ENCODE peak calls at places on chromosomes 7 and 10, in nine cellular contexts. T is left ventricle myocardium inferior, S is neural progenitor cell, J is PC-3, N is transverse colon, G is fibroblast of lung, C is spleen, R is GM06990, Z is AG09309. O is an unnamed sample.

GRCh38 chr7:39735903-39736302 is 112.5 kb downstream of the RALA start:
- DNase-seq in S (no peak), T (no peak), J (no peak), G (no peak), N (no peak), Z (no peak), C (no peak), R (no peak), O (no peak)

GRCh38 chr7:1883031-1883761 is 213.1 kb downstream of the ELFN1 start:
- DNase-seq in R (no peak), J (peak), Z (peak), G (peak), C (no peak), T (no peak), N (no peak), S (peak), O (no peak)

GRCh38 chr7:134318443-134318842 is 1.7 kb upstream of the SLC35B4 start:
- DNase-seq in G (no peak), R (no peak), Z (no peak), C (no peak), N (no peak), J (no peak), T (no peak), S (no peak), O (no peak)

GRCh38 chr10:124587811-124588211 is 126.2 kb downstream of the LHPP start:
- DNase-seq in T (no peak), R (no peak), J (no peak), Z (no peak), C (peak), G (no peak), N (no peak), S (no peak), O (peak)

GRCh38 chr10:53489331-53489730 is 716.7 kb upstream of the MBL2 start:
- DNase-seq in C (no peak), R (no peak), G (no peak), T (no peak), J (no peak), N (no peak), Z (no peak), S (no peak), O (no peak)

GRCh38 chr10:93656155-93656554 is 43.8 kb downstream of the PDE6C start:
- DNase-seq in R (no peak), N (no peak), T (no peak), J (peak), G (no peak), S (no peak), Z (no peak), C (no peak), O (no peak)

GRCh38 chr10:5292196-5292735 is 72.5 kb upstream of the UCN3 start:
- DNase-seq in S (no peak), C (no peak), N (no peak), G (no peak), Z (no peak), J (no peak), R (no peak), T (no peak), O (no peak)

GRCh38 chr7:92698237-92698841 is 108.1 kb upstream of the FAM133B start:
- DNase-seq in S (peak), C (no peak), T (peak), R (no peak), N (peak), G (peak), Z (peak), J (no peak), O (no peak)

GRCh38 chr7:142943706-142944268 is 4.5 kb downstream of the LLCFC1 start:
- DNase-seq in S (no peak), J (no peak), N (no peak), T (no peak), C (no peak), G (no peak), R (no peak), Z (no peak), O (peak)

GRCh38 chr7:45874408-45875131 is 1.7 kb upstream of the CCDC201 start:
- DNase-seq in C (no peak), Z (peak), R (no peak), N (no peak), G (peak), T (no peak), J (peak), S (no peak), O (no peak)

GRCh38 chr7:88361357-88361756 is 54.7 kb upstream of the STEAP4 start:
- DNase-seq in S (no peak), J (no peak), Z (no peak), C (no peak), N (no peak), G (no peak), R (no peak), T (no peak), O (no peak)

GRCh38 chr7:158185653-158186052 is 402.0 kb downstream of the PTPRN2 start:
- DNase-seq in T (no peak), J (no peak), G (no peak), C (no peak), Z (no peak), N (no peak), S (no peak), R (no peak), O (no peak)

GRCh38 chr7:40822861-40823260 is 688.1 kb downstream of the SUGCT start:
- DNase-seq in T (no peak), C (no peak), G (no peak), N (no peak), R (no peak), S (no peak), Z (no peak), J (peak), O (no peak)

GRCh38 chr10:128210215-128211063 is 84.2 kb upstream of the MKI67 start:
- DNase-seq in G (peak), J (peak), Z (no peak), C (peak), R (peak), T (peak), N (peak), S (peak), O (no peak)

GRCh38 chr10:132765435-132765834 is 20.5 kb downstream of the NKX6-2 start:
- DNase-seq in C (no peak), Z (no peak), R (no peak), S (no peak), G (no peak), J (no peak), N (no peak), T (no peak), O (no peak)

GRCh38 chr10:79178614-79179403 is 110.0 kb downstream of the ZMIZ1 start:
- DNase-seq in G (peak), C (no peak), T (no peak), Z (peak), S (peak), N (no peak), J (no peak), R (peak), O (no peak)

GRCh38 chr7:95737828-95738505 is 34.4 kb upstream of the DYNC1I1 start:
- DNase-seq in T (no peak), Z (no peak), G (no peak), J (peak), S (no peak), R (no peak), N (no peak), C (no peak), O (no peak)
- H3K4me3 ChIP-seq in T (no peak), Z (no peak), G (no peak), J (no peak), S (no peak), R (no peak), N (no peak), C (no peak), O (no peak)

GRCh38 chr10:90583416-90583815 is 274.4 kb downstream of the HTR7 start:
- DNase-seq in S (no peak), C (no peak), T (no peak), G (no peak), R (no peak), N (no peak), Z (no peak), J (no peak), O (no peak)

GRCh38 chr10:90577569-90577968 is 280.3 kb downstream of the HTR7 start:
- DNase-seq in N (no peak), J (no peak), Z (no peak), G (no peak), C (no peak), R (no peak), T (no peak), S (no peak), O (no peak)

GRCh38 chr10:90579602-90580242 is 278.1 kb downstream of the HTR7 start:
- DNase-seq in J (peak), R (no peak), N (no peak), S (peak), T (no peak), C (no peak), G (peak), Z (no peak), O (no peak)
- TF ChIP-seq CTCF in J (peak), R (no peak), N (no peak), S (peak), T (no peak), C (no peak), G (peak), Z (no peak), O (no peak)

GRCh38 chr10:116889066-116889465 is 39.8 kb downstream of the ENO4 start:
- DNase-seq in R (no peak), Z (no peak), N (no peak), S (no peak), J (no peak), C (no peak), G (no peak), T (no peak), O (no peak)

GRCh38 chr10:116891208-116891607 is 41.9 kb downstream of the ENO4 start:
- DNase-seq in R (no peak), C (no peak), T (peak), J (peak), S (no peak), G (peak), Z (peak), N (peak), O (no peak)

GRCh38 chr10:116886772-116887171 is 37.5 kb downstream of the ENO4 start:
- DNase-seq in S (no peak), G (no peak), Z (no peak), N (no peak), R (no peak), J (no peak), C (no peak), T (no peak), O (no peak)

GRCh38 chr10:116892873-116893685 is 43.8 kb downstream of the ENO4 start:
- DNase-seq in Z (no peak), S (peak), N (no peak), T (no peak), R (no peak), C (no peak), J (peak), G (peak), O (no peak)

DNA sequence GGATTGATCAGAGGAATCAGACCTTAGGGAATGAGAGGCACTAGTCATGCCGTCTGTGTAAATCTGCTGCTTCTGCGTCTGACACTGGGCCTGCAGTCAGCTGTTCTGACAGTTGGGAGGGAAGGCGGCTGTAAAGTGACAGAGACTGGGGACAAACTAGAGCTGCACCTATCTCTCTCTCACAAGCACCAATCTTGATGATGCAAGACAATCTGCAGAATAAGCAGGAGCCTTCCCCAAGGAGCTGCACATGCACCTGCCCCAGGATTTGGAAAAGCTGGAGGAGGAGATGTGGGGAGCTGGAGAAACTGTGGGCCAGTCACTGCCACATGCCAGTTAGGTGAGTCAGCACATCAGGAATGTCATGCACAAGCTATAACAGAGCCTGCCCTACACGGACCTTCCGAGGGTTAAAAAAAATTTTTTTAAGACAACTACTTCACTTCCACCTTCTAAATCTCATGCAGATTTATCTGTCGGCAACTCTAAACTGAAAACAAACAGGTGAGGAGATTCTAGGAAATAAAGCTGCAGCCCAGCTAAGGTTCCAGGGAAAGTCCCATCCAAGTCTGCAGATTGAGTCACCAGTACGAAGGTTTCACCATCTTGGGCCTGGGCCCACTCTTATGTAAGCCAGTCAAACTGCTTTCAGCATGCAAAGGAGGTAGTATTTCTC is 39.2 kb downstream of the ENO4 start:
- DNase-seq in J (peak), S (no peak), C (no peak), Z (peak), N (peak), R (no peak), G (peak), T (peak), O (no peak)
- H3K4me3 ChIP-seq in J (no peak), S (no peak), C (no peak), Z (no peak), N (no peak), R (no peak), G (no peak), T (no peak), O (no peak)

GRCh38 chr7:24172859-24173258 is 111.1 kb upstream of the NPY start:
- DNase-seq in J (no peak), Z (no peak), T (no peak), N (no peak), C (no peak), R (no peak), G (no peak), S (no peak), O (no peak)

DNA sequence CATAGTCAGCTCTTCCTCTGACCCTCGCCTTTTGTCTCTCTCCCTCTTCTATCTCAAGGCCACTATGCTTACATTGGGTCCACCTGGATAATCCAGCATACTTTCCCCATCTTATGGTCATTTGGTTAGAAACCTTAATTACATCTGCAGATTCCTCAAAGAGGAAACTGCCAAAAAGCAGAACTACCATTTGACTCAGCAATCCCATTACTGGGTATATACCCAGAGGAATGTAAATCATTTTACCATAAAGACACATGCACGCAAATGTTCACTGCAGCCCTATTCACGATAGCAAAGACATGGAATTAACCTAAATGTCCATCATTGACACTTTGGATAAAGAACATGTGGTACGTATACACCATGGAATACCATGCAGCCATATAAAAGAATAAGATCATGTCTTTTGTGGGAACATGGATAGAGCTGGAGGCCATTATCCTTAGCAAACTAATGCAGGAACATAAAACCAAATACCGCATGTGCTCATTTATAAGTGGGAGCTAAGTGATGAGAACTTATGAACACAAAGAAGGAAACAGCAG is 114.8 kb upstream of the NPY start:
- DNase-seq in Z (no peak), N (no peak), C (no peak), S (no peak), J (no peak), R (no peak), G (no peak), T (no peak), O (no peak)
- TF ChIP-seq CTCF in Z (no peak), N (no peak), C (no peak), S (no peak), J (no peak), R (no peak), G (no peak), T (no peak), O (no peak)

GRCh38 chr7:15687645-15688025 is 1.2 kb upstream of the MEOX2 start:
- DNase-seq in T (peak), Z (no peak), J (no peak), N (no peak), R (no peak), C (no peak), G (no peak), S (peak), O (no peak)
- H3K4me3 ChIP-seq in T (peak), Z (no peak), J (no peak), N (no peak), R (no peak), C (no peak), G (peak), S (peak), O (peak)